ENCODE peak calls at places on chromosomes 3 and 15, in four cellular contexts. Q is natural killer cell; G is stimulated activated CD8-positive, alpha-beta memory T cell treated with anti-CD3 and anti-CD28 coated beads, Interleukin-4, amount 100 ng/mL, for 1 hour; B is fibroblast of gingiva. V is an unnamed sample.

GRCh38 chr3:175346573-175347356 is 487.6 kb downstream of the NAALADL2 start:
- DNase-seq in Q (no peak), B (peak), G (no peak), V (peak)

GRCh38 chr3:142931222-142931621 is 32.3 kb downstream of the PAQR9 start:
- DNase-seq in B (no peak), G (no peak), Q (no peak), V (no peak)

GRCh38 chr15:26648676-26649075 is 124.2 kb downstream of the GABRB3 start:
- DNase-seq in B (no peak), Q (no peak), G (no peak), V (peak)

GRCh38 chr3:143736651-143737050 is 111.6 kb downstream of the SLC9A9 start:
- DNase-seq in Q (no peak), B (no peak), G (no peak), V (no peak)

GRCh38 chr3:27729748-27730611 is 7.9 kb upstream of the EOMES start:
- DNase-seq in G (no peak), B (no peak), Q (no peak), V (no peak)

GRCh38 chr3:10560060-10560861 is 54.9 kb upstream of the ATP2B2 start:
- DNase-seq in B (no peak), Q (no peak), G (no peak), V (no peak)

GRCh38 chr3:58607816-58608215 is 30.6 kb upstream of the FAM107A start:
- DNase-seq in B (no peak), G (no peak), Q (no peak), V (no peak)

GRCh38 chr15:48143856-48144255 is 23.1 kb downstream of the SLC24A5 start:
- DNase-seq in Q (no peak), B (no peak), G (no peak), V (no peak)

GRCh38 chr3:105791919-105792786 is 76.7 kb downstream of the CBLB start:
- DNase-seq in B (peak), Q (no peak), G (no peak), V (no peak)

GRCh38 chr3:188797045-188797444 is 374.7 kb upstream of the TPRG1 start:
- DNase-seq in Q (no peak), B (no peak), G (no peak), V (no peak)

GRCh38 chr3:32595318-32595717 is 24.7 kb upstream of the DYNC1LI1 start:
- DNase-seq in Q (no peak), G (no peak), B (no peak), V (no peak)

GRCh38 chr3:195558602-195559001 is 15.5 kb upstream of the PPP1R2 start:
- DNase-seq in G (no peak), B (peak), Q (no peak), V (no peak)

GRCh38 chr3:108554913-108555571 is 34.2 kb downstream of the CIP2A start:
- DNase-seq in B (no peak), Q (no peak), G (no peak), V (no peak)

GRCh38 chr15:23877502-23878412 is 190.7 kb upstream of the NDN start:
- DNase-seq in Q (no peak), B (no peak), G (no peak), V (no peak)

GRCh38 chr15:30065025-30065801 is 17.5 kb upstream of the GOLGA8J start:
- DNase-seq in B (peak), G (no peak), Q (no peak), V (peak)

GRCh38 chr15:101498731-101499480 is 9.4 kb upstream of the PCSK6 start:
- DNase-seq in B (no peak), G (no peak), Q (no peak), V (no peak)

GRCh38 chr15:65076486-65077290 is at the start of gene KBTBD13:
- DNase-seq in B (no peak), G (no peak), Q (no peak), V (no peak)

GRCh38 chr3:72396899-72397298 is 451.3 kb downstream of the SHQ1 start:
- DNase-seq in B (no peak), G (no peak), Q (no peak), V (no peak)

GRCh38 chr3:128455786-128456748 is 10.6 kb downstream of the DNAJB8 start:
- DNase-seq in Q (no peak), G (no peak), B (no peak), V (no peak)

GRCh38 chr3:186356152-186356551 is 5.9 kb downstream of the DGKG start:
- DNase-seq in Q (no peak), G (no peak), B (no peak), V (no peak)

GRCh38 chr15:77607111-77607893 is 25.4 kb downstream of the LINGO1 start:
- DNase-seq in B (no peak), Q (no peak), G (no peak), V (no peak)

V was measured in putamen.